ENCODE peak calls at places on chromosomes 13 and 19, in eight cellular contexts. R is Karpas-422; H is ureter; F is SK-N-SH; S is left cardiac atrium; P is SW 1271; E is stimulated activated CD8-positive, alpha-beta memory T cell treated with anti-CD3 and anti-CD28 coated beads, Interleukin-2, amount 100 ng/mL, for 1 hour; U is iPS-NIHi11. T is an unnamed sample.

GRCh38 chr13:111946214-111946613 is 120.7 kb upstream of the SOX1 start:
- DNase-seq in F (no peak), U (no peak), P (no peak), H (no peak), S (no peak), E (no peak), R (no peak), T (no peak)

GRCh38 chr13:98549728-98550317 is 27.1 kb downstream of the STK24 start:
- DNase-seq in P (no peak), F (no peak), H (no peak), R (no peak), U (no peak), S (no peak), E (no peak), T (no peak)

GRCh38 chr13:49649244-49649962 is 21.1 kb downstream of the ARL11 start:
- DNase-seq in P (no peak), S (no peak), H (no peak), F (no peak), R (no peak), E (no peak), U (peak; percentile 53), T (no peak)

GRCh38 chr13:38844581-38844980 is 146.1 kb downstream of the STOML3 start:
- DNase-seq in P (no peak), F (no peak), H (no peak), S (no peak), E (no peak), R (no peak), U (no peak), T (no peak)

GRCh38 chr19:5478925-5479588 is 23.8 kb downstream of the ZNRF4 start:
- DNase-seq in H (no peak), F (no peak), U (no peak), P (no peak), S (no peak), R (no peak), E (no peak), T (no peak)

GRCh38 chr19:6616011-6616410 is 25.1 kb upstream of the CD70 start:
- DNase-seq in U (no peak), S (no peak), F (no peak), R (no peak), H (no peak), E (no peak), P (no peak), T (no peak)

GRCh38 chr13:49021953-49022352 is 46.2 kb downstream of the FNDC3A start:
- DNase-seq in P (no peak), S (no peak), U (no peak), F (no peak), H (no peak), R (peak; percentile 34), E (no peak), T (no peak)

GRCh38 chr19:5826531-5827341 is 12.8 kb downstream of the FUT6 start:
- DNase-seq in U (peak; percentile 68), E (no peak), H (peak; percentile 86), P (peak; percentile 51), R (no peak), S (peak; percentile 64), F (peak; percentile 83), T (peak; percentile 94)

GRCh38 chr19:18170714-18171255 is 2.8 kb upstream of the IFI30 start:
- DNase-seq in R (peak; percentile 89), P (no peak), F (peak; percentile 19), H (peak; percentile 50), S (peak; percentile 51), E (no peak), U (no peak), T (peak; percentile 79)

GRCh38 chr19:7067716-7068115 is 1.8 kb upstream of the ZNF557 start:
- DNase-seq in F (no peak), E (no peak), H (no peak), U (no peak), R (no peak), P (no peak), S (no peak), T (no peak)

GRCh38 chr13:33367931-33368330 is 82.4 kb upstream of the STARD13 start:
- DNase-seq in H (no peak), E (no peak), U (no peak), S (no peak), F (no peak), P (no peak), R (no peak), T (no peak)

GRCh38 chr13:32446778-32447465 is 19.0 kb upstream of the N4BP2L1 start:
- DNase-seq in H (no peak), U (no peak), R (peak; percentile 4), S (no peak), P (no peak), F (no peak), E (no peak), T (no peak)

GRCh38 chr13:103386341-103386740 is 320.1 kb upstream of the SLC10A2 start:
- DNase-seq in U (peak; percentile 33), R (no peak), P (no peak), H (no peak), S (peak; percentile 19), E (no peak), F (no peak), T (no peak)

GRCh38 chr19:39936622-39937021 is 2.2 kb upstream of the FCGBP start:
- DNase-seq in H (no peak), U (no peak), F (no peak), R (no peak), P (no peak), E (no peak), S (no peak), T (no peak)

GRCh38 chr19:53102186-53102585 is 1.0 kb downstream of the ZNF160 start:
- DNase-seq in S (no peak), E (no peak), P (no peak), U (no peak), H (no peak), F (peak; percentile 59), R (no peak), T (no peak)

GRCh38 chr19:29909545-29909944 is 32.5 kb upstream of the URI1 start:
- DNase-seq in R (no peak), H (no peak), S (no peak), P (no peak), U (no peak), F (no peak), E (no peak), T (no peak)

GRCh38 chr13:105336706-105337582 is 1198.5 kb downstream of the EFNB2 start:
- DNase-seq in E (no peak), S (no peak), F (no peak), P (no peak), H (no peak), R (no peak), U (peak; percentile 14), T (no peak)

GRCh38 chr13:34017231-34017630 is 199.3 kb downstream of the RFC3 start:
- DNase-seq in S (no peak), R (no peak), E (no peak), P (no peak), U (no peak), H (no peak), F (no peak), T (no peak)

GRCh38 chr13:48304132-48304876 is 753 bp downstream of the RB1 start:
- DNase-seq in H (no peak), S (peak; percentile 50), E (no peak), F (peak; percentile 50), P (no peak), U (no peak), R (peak; percentile 94), T (peak; percentile 98)

T was measured in OCI-LY7.